ENCODE peak calls at places on chromosomes 3 and 15, in four cellular contexts. One of them, this sample, is unnamed. For H3K27me3 and H3K4me1, the result is how much of the 10 kb centered on the place peaks cover.

GRCh38 chr15:69394556-69395282 is 19.4 kb upstream of the KIF23 start:
- DNase-seq in upper lobe of right lung: peak
- DNase-seq in cardiac muscle cell: peak
- DNase-seq in transverse colon: peak
- DNase-seq in this sample: peak

GRCh38 chr15:64982472-64982871 is 7.2 kb downstream of the SPG21 start:
- DNase-seq in upper lobe of right lung: no peak
- DNase-seq in cardiac muscle cell: no peak
- DNase-seq in transverse colon: no peak
- DNase-seq in this sample: no peak

GRCh38 chr15:44029940-44030568 is 165.0 kb downstream of the FRMD5 start:
- DNase-seq in upper lobe of right lung: no peak
- DNase-seq in transverse colon: no peak
- DNase-seq in cardiac muscle cell: no peak
- DNase-seq in this sample: no peak

GRCh38 chr3:155629006-155629405 is 115.9 kb downstream of the PLCH1 start:
- DNase-seq in cardiac muscle cell: no peak
- DNase-seq in transverse colon: no peak
- DNase-seq in upper lobe of right lung: no peak
- DNase-seq in this sample: no peak

GRCh38 chr3:177598110-177598833 is 401.0 kb upstream of the TBL1XR1 start:
- DNase-seq in upper lobe of right lung: no peak
- DNase-seq in cardiac muscle cell: no peak
- DNase-seq in transverse colon: no peak
- DNase-seq in this sample: peak

GRCh38 chr15:98428253-98428989 is 219.9 kb upstream of the IGF1R start:
- DNase-seq in transverse colon: peak
- DNase-seq in cardiac muscle cell: peak
- DNase-seq in upper lobe of right lung: peak
- DNase-seq in this sample: peak

GRCh38 chr15:84099181-84099580 is 136.4 kb upstream of the GOLGA6L4 start:
- DNase-seq in transverse colon: peak
- DNase-seq in upper lobe of right lung: no peak
- DNase-seq in cardiac muscle cell: peak
- DNase-seq in this sample: peak

GRCh38 chr3:76554717-76555116 is 485.2 kb upstream of the ROBO2 start:
- DNase-seq in cardiac muscle cell: no peak
- DNase-seq in upper lobe of right lung: no peak
- DNase-seq in transverse colon: no peak
- DNase-seq in this sample: no peak

GRCh38 chr15:99106417-99107220 is 1.7 kb downstream of the SYNM start:
- DNase-seq in upper lobe of right lung: no peak
- DNase-seq in cardiac muscle cell: no peak
- DNase-seq in transverse colon: no peak
- DNase-seq in this sample: no peak

GRCh38 chr15:84598993-84599392 is 1.8 kb upstream of the ZSCAN2 start:
- DNase-seq in transverse colon: peak
- DNase-seq in upper lobe of right lung: no peak
- DNase-seq in cardiac muscle cell: peak
- DNase-seq in this sample: peak

DNA sequence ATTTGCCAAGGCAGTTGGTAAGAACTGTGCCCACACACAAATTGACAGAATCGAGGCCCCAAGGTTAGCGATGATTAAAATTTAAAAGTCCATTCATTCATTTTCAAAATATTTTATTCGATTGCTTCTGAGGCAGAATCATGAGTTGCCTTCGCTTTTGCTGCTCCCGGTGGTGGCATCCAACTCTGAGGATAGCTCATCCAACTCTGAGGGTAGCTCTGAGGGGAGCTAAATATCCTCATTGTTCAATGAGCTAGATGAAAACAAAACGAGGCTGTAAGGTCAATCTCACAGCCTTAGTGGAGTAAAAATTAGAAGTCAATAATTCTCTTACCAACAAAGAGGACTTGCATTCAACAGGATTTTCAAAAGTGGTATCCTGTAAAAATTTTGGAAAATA is 901 bp upstream of the CHL1 start:
- DNase-seq in transverse colon: no peak
- DNase-seq in upper lobe of right lung: no peak
- DNase-seq in cardiac muscle cell: no peak
- DNase-seq in this sample: no peak
- H3K4me3 ChIP-seq in transverse colon: peak
- H3K4me3 ChIP-seq in upper lobe of right lung: no peak
- H3K4me3 ChIP-seq in cardiac muscle cell: no peak
- H3K4me3 ChIP-seq in this sample: no peak

GRCh38 chr15:74261685-74262084 is 25.6 kb downstream of the CCDC33 start:
- DNase-seq in upper lobe of right lung: no peak
- DNase-seq in cardiac muscle cell: no peak
- DNase-seq in transverse colon: no peak
- DNase-seq in this sample: no peak
- H3K27me3 ChIP-seq in upper lobe of right lung: under half
- H3K27me3 ChIP-seq in cardiac muscle cell: under half
- H3K27me3 ChIP-seq in transverse colon: under half
- H3K27me3 ChIP-seq in this sample: under half

DNA sequence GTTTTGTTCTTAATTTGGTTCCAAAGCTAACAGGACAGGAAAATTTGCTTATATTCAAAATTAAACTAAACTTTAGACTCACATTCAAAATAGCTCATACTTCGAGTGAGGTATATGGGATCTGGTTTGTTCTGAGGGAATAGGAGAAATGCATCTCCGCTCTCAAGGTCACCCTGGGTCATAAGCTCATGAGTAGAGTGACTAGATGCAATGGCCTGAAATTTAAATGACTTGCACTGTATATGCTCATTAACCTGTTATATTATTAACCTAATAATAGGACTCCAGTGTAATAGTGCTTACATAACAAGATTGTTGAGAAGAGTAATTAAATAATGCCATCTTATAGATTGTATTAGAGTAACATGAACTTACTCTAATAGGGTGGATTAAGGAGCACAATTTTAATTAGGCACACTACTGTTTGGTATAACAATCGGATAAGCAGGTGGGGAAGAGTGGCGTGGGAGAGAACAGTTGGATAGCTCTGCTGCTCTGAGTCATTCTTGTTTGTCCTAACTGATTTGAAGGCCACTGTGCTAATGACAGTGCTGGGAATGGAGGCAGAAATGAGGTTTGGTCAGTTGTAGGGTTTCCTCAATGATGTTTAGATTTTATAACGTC is 5.2 kb downstream of the NKTR start:
- DNase-seq in upper lobe of right lung: no peak
- DNase-seq in transverse colon: no peak
- DNase-seq in cardiac muscle cell: no peak
- DNase-seq in this sample: no peak
- H3K4me1 ChIP-seq in upper lobe of right lung: half or more
- H3K4me1 ChIP-seq in transverse colon: under half
- H3K4me1 ChIP-seq in cardiac muscle cell: under half
- H3K4me1 ChIP-seq in this sample: under half

GRCh38 chr3:10319251-10319650 is 1.7 kb downstream of the SEC13 start:
- DNase-seq in transverse colon: peak
- DNase-seq in upper lobe of right lung: no peak
- DNase-seq in cardiac muscle cell: no peak
- DNase-seq in this sample: no peak
- H3K4me3 ChIP-seq in transverse colon: peak
- H3K4me3 ChIP-seq in upper lobe of right lung: peak
- H3K4me3 ChIP-seq in cardiac muscle cell: no peak
- H3K4me3 ChIP-seq in this sample: no peak

GRCh38 chr3:63274359-63274758 is 3.7 kb upstream of the SYNPR start:
- DNase-seq in upper lobe of right lung: no peak
- DNase-seq in transverse colon: no peak
- DNase-seq in cardiac muscle cell: no peak
- DNase-seq in this sample: no peak

GRCh38 chr3:63278171-63278999 is at the start of gene SYNPR:
- DNase-seq in upper lobe of right lung: no peak
- DNase-seq in transverse colon: no peak
- DNase-seq in cardiac muscle cell: peak
- DNase-seq in this sample: peak

GRCh38 chr3:63279442-63279841 is 1.3 kb downstream of the SYNPR start:
- DNase-seq in transverse colon: no peak
- DNase-seq in cardiac muscle cell: no peak
- DNase-seq in upper lobe of right lung: no peak
- DNase-seq in this sample: no peak

DNA sequence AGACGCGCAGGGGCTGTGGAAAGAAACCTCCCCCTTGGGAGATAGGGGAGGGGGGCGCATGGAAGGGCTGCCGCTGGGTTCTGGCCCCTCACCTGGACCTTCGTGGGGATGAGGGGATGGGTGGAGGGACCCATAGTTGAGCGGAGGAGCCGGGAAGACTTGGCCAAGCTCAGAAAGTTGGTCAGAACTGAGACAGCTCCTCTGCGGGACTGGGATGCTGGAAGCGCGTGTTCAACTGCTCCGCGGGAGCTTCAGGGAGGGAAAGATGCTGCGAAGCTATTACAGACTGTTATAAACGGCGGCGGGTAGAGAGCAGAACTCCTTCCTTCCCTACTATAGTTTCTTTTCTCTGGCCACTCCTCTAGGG is 875 bp downstream of the SYNPR start:
- DNase-seq in transverse colon: no peak
- DNase-seq in upper lobe of right lung: no peak
- DNase-seq in cardiac muscle cell: peak
- DNase-seq in this sample: no peak
- H3K27me3 ChIP-seq in transverse colon: under half
- H3K27me3 ChIP-seq in upper lobe of right lung: under half
- H3K27me3 ChIP-seq in cardiac muscle cell: half or more
- H3K27me3 ChIP-seq in this sample: under half

GRCh38 chr3:185788292-185788691 is 36.5 kb downstream of the IGF2BP2 start:
- DNase-seq in transverse colon: no peak
- DNase-seq in upper lobe of right lung: no peak
- DNase-seq in cardiac muscle cell: no peak
- DNase-seq in this sample: peak
- H3K4me1 ChIP-seq in transverse colon: under half
- H3K4me1 ChIP-seq in upper lobe of right lung: under half
- H3K4me1 ChIP-seq in cardiac muscle cell: under half
- H3K4me1 ChIP-seq in this sample: under half

GRCh38 chr3:46584598-46585467 is 18.7 kb upstream of the LRRC2 start:
- DNase-seq in cardiac muscle cell: no peak
- DNase-seq in upper lobe of right lung: no peak
- DNase-seq in transverse colon: no peak
- DNase-seq in this sample: no peak

GRCh38 chr3:46586738-46587246 is 20.7 kb upstream of the LRRC2 start:
- DNase-seq in upper lobe of right lung: no peak
- DNase-seq in cardiac muscle cell: no peak
- DNase-seq in transverse colon: no peak
- DNase-seq in this sample: no peak

GRCh38 chr3:46580675-46581074 is 14.6 kb upstream of the LRRC2 start:
- DNase-seq in cardiac muscle cell: no peak
- DNase-seq in upper lobe of right lung: no peak
- DNase-seq in transverse colon: no peak
- DNase-seq in this sample: no peak

GRCh38 chr3:46585799-46586693 is 19.9 kb upstream of the LRRC2 start:
- DNase-seq in upper lobe of right lung: no peak
- DNase-seq in cardiac muscle cell: no peak
- DNase-seq in transverse colon: no peak
- DNase-seq in this sample: no peak
- H3K4me3 ChIP-seq in upper lobe of right lung: no peak
- H3K4me3 ChIP-seq in cardiac muscle cell: no peak
- H3K4me3 ChIP-seq in transverse colon: no peak
- H3K4me3 ChIP-seq in this sample: no peak